ENCODE peak calls at places on chromosomes 7 and 10, in four cellular contexts. H is A549, I is WTC11, E is H1. F is an unnamed sample.

GRCh38 chr7:123682690-123683089 is 27.0 kb downstream of the LMOD2 start:
- DNase-seq in I (no peak), H (peak; percentile 19), E (no peak), F (peak; percentile 72)

GRCh38 chr7:74579800-74580685 is 77.5 kb upstream of the GTF2I start:
- DNase-seq in E (no peak), H (peak; percentile 45), I (no peak), F (no peak)

GRCh38 chr7:23185980-23186379 is 4.1 kb downstream of the NUP42 start:
- DNase-seq in H (no peak), I (no peak), E (no peak), F (no peak)

GRCh38 chr10:71424496-71425194 is 27.9 kb downstream of the CDH23 start:
- DNase-seq in E (no peak), H (no peak), I (no peak), F (no peak)

GRCh38 chr7:14195896-14196295 is 206.4 kb upstream of the ETV1 start:
- DNase-seq in E (no peak), H (no peak), I (no peak), F (no peak)

GRCh38 chr10:73590881-73591577 is at the start of gene USP54:
- DNase-seq in E (peak; percentile 29), H (no peak), I (no peak), F (peak; percentile 56)

GRCh38 chr10:46287846-46288480 is 1.2 kb downstream of the ANTXRL start:
- DNase-seq in E (no peak), H (no peak), I (no peak), F (no peak)

GRCh38 chr7:152177696-152178404 is 152.4 kb downstream of the GALNT11 start:
- DNase-seq in I (no peak), E (no peak), H (no peak), F (peak; percentile 8)

GRCh38 chr10:110303681-110304080 is 1.0 kb downstream of the SMNDC1 start:
- DNase-seq in H (no peak), I (no peak), E (no peak), F (peak; percentile 6)

GRCh38 chr7:106045592-106045991 is 66.5 kb downstream of the SYPL1 start:
- DNase-seq in I (no peak), H (no peak), E (no peak), F (no peak)

GRCh38 chr7:115654384-115655181 is 376.0 kb downstream of the TFEC start:
- DNase-seq in E (no peak), H (no peak), I (no peak), F (no peak)

GRCh38 chr7:51325231-51325630 is 8.6 kb upstream of the COBL start:
- DNase-seq in H (no peak), E (no peak), I (no peak), F (no peak)

GRCh38 chr10:69389827-69390490 is 26.8 kb downstream of the TACR2 start:
- DNase-seq in I (peak; percentile 59), E (no peak), H (peak; percentile 62), F (no peak)

GRCh38 chr7:68733219-68734143 is 864.8 kb upstream of the AUTS2 start:
- DNase-seq in I (no peak), E (no peak), H (peak; percentile 38), F (no peak)

GRCh38 chr7:17526621-17527020 is 228.2 kb downstream of the AHR start:
- DNase-seq in E (no peak), I (no peak), H (no peak), F (no peak)

GRCh38 chr7:153002164-153002563 is 242.6 kb downstream of the ACTR3B start:
- DNase-seq in H (no peak), I (no peak), E (no peak), F (no peak)

GRCh38 chr10:62224606-62225005 is 44.0 kb downstream of the RTKN2 start:
- DNase-seq in H (no peak), I (no peak), E (no peak), F (no peak)

GRCh38 chr7:122975341-122975740 is 20.2 kb downstream of the TAS2R16 start:
- DNase-seq in I (no peak), E (no peak), H (no peak), F (no peak)

GRCh38 chr10:68212721-68213352 is 19.1 kb downstream of the ATOH7 start:
- DNase-seq in E (no peak), I (no peak), H (no peak), F (peak; percentile 39)

GRCh38 chr10:10514790-10515189 is 502.9 kb upstream of the CELF2 start:
- DNase-seq in H (no peak), E (no peak), I (no peak), F (no peak)

GRCh38 chr7:26535483-26536069 is 243.9 kb downstream of the SNX10 start:
- DNase-seq in H (no peak), I (no peak), E (no peak), F (no peak)

GRCh38 chr10:6409982-6410694 is 169.9 kb downstream of the PRKCQ start:
- DNase-seq in E (no peak), H (no peak), I (no peak), F (peak; percentile 21)

GRCh38 chr7:32250494-32251260 is 180.5 kb upstream of the PDE1C start:
- DNase-seq in E (no peak), I (no peak), H (no peak), F (no peak)

GRCh38 chr10:48525956-48526355 is 78.9 kb downstream of the ARHGAP22 start:
- DNase-seq in H (no peak), E (no peak), I (no peak), F (no peak)

GRCh38 chr7:55496906-55497305 is 75.4 kb downstream of the VOPP1 start:
- DNase-seq in E (no peak), I (no peak), H (no peak), F (no peak)

GRCh38 chr7:25662881-25663588 is 434.7 kb upstream of the NPVF start:
- DNase-seq in H (no peak), E (no peak), I (no peak), F (no peak)

GRCh38 chr10:47159361-47160228 is 140.4 kb upstream of the GDF10 start:
- DNase-seq in E (no peak), I (no peak), H (no peak), F (no peak)

GRCh38 chr7:1610013-1610677 is 40.3 kb upstream of the PSMG3 start:
- DNase-seq in I (no peak), E (no peak), H (no peak), F (no peak)

GRCh38 chr7:19648791-19649190 is 60.0 kb downstream of the POLR1F start:
- DNase-seq in E (no peak), H (no peak), I (no peak), F (no peak)

GRCh38 chr10:112741830-112742402 is 208.1 kb upstream of the TCF7L2 start:
- DNase-seq in H (no peak), I (no peak), E (no peak), F (peak; percentile 63)

GRCh38 chr10:7267142-7267541 is 143.7 kb downstream of the SFMBT2 start:
- DNase-seq in E (no peak), H (no peak), I (no peak), F (no peak)

GRCh38 chr7:106016331-106016730 is 53.3 kb downstream of the CDHR3 start:
- DNase-seq in E (no peak), I (no peak), H (no peak), F (no peak)

GRCh38 chr10:51892965-51893658 is 193.7 kb upstream of the CSTF2T start:
- DNase-seq in H (peak; percentile 1), E (no peak), I (peak; percentile 36), F (peak; percentile 18)
- TF ChIP-seq JUN in H (no peak), E (no peak), I (no peak), F (no peak)

DNA sequence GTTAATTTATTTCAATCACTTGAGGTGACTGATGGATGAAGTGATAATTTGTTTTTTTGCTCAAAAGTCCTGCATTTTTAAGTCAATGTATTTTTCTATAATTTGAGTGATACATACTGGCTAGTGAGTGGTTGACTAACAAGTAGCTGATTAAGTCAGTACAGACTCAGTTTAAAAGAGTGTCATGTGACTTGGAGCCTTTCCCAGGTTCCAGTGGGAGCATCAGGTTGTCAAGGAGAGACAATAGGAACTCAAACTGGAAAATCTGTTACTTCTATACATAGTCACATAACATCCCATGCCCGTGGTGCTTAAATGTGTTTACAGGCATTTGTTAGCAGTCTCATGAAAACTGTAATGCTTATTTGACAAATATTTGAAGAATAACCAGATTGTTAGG is 154.7 kb downstream of the ANK3 start:
- DNase-seq in I (no peak), E (no peak), H (no peak), F (peak; percentile 31)
- TF ChIP-seq JUN in I (no peak), E (no peak), H (no peak), F (no peak)

GRCh38 chr7:134708692-134709091 is 62.0 kb downstream of the BPGM start:
- DNase-seq in E (no peak), I (no peak), H (no peak), F (no peak)

GRCh38 chr7:134709197-134709596 is 62.5 kb downstream of the BPGM start:
- DNase-seq in E (no peak), H (no peak), I (no peak), F (peak; percentile 31)

GRCh38 chr7:134705716-134706115 is 59.1 kb downstream of the BPGM start:
- DNase-seq in H (no peak), E (no peak), I (no peak), F (no peak)

GRCh38 chr7:134706468-134706867 is 59.8 kb downstream of the BPGM start:
- DNase-seq in I (no peak), H (no peak), E (no peak), F (no peak)

GRCh38 chr7:134707663-134708383 is 61.2 kb downstream of the BPGM start:
- DNase-seq in H (no peak), I (no peak), E (no peak), F (no peak)
- TF ChIP-seq JUN in H (no peak), I (no peak), E (no peak), F (no peak)

GRCh38 chr7:100366411-100367250 is 6.7 kb upstream of the PILRA start:
- DNase-seq in H (no peak), I (no peak), E (no peak), F (no peak)

GRCh38 chr7:100367676-100368613 is 5.3 kb upstream of the PILRA start:
- DNase-seq in H (no peak), E (no peak), I (no peak), F (no peak)

GRCh38 chr7:100369105-100369504 is 4.2 kb upstream of the PILRA start:
- DNase-seq in H (no peak), E (no peak), I (no peak), F (no peak)

GRCh38 chr7:100364480-100364879 is 6.6 kb downstream of the PILRB start:
- DNase-seq in I (no peak), E (no peak), H (no peak), F (no peak)

GRCh38 chr7:100367251-100367620 is 6.1 kb upstream of the PILRA start:
- DNase-seq in E (no peak), H (no peak), I (no peak), F (no peak)
- TF ChIP-seq JUN in E (no peak), H (no peak), I (no peak), F (no peak)

GRCh38 chr10:132960071-132960472 is 17.7 kb upstream of the CFAP46 start:
- DNase-seq in E (no peak), I (no peak), H (no peak), F (no peak)
- TF ChIP-seq JUN in E (no peak), I (no peak), H (no peak), F (no peak)